ENCODE peak calls at places on chromosome 2, in seven cellular contexts. F is K562, Q is HepG2, P is GM12892, U is SK-N-SH, I is GM12878, Z is H1. Y is an unnamed sample.

GRCh38 chr2:109020217-109020637 is 31.2 kb upstream of the EDAR start:
- DNase-seq in F (no peak), Q (peak; percentile 84), P (no peak), U (peak; percentile 29), I (no peak), Z (no peak), Y (no peak)

GRCh38 chr2:207182916-207183315 is 17.2 kb upstream of the KLF7 start:
- DNase-seq in F (no peak), Q (no peak), P (no peak), U (no peak), I (no peak), Z (no peak), Y (no peak)

GRCh38 chr2:44163782-44164181 is 4.9 kb upstream of the PPM1B start:
- DNase-seq in F (no peak), Q (no peak), P (no peak), U (no peak), I (no peak), Z (no peak), Y (no peak)

GRCh38 chr2:240186191-240186725 is 45.8 kb upstream of the OTOS start:
- DNase-seq in F (no peak), Q (no peak), P (no peak), U (no peak), I (no peak), Z (no peak), Y (no peak)

GRCh38 chr2:61277756-61278155 is 115.8 kb downstream of the C2orf74 start:
- DNase-seq in F (no peak), Q (no peak), P (no peak), U (no peak), I (no peak), Z (no peak), Y (no peak)

GRCh38 chr2:195671563-195671962 is 14.5 kb downstream of the SLC39A10 start:
- DNase-seq in F (no peak), Q (no peak), P (no peak), U (no peak), I (no peak), Z (no peak), Y (no peak)

GRCh38 chr2:205822578-205822977 is 140.3 kb downstream of the NRP2 start:
- DNase-seq in F (no peak), Q (no peak), P (no peak), U (no peak), I (no peak), Z (no peak), Y (no peak)

GRCh38 chr2:59149271-59149670 is 908.1 kb upstream of the FANCL start:
- DNase-seq in F (no peak), Q (no peak), P (no peak), U (no peak), I (no peak), Z (no peak), Y (no peak)

GRCh38 chr2:75021672-75022071 is 63.2 kb downstream of the POLE4 start:
- DNase-seq in F (no peak), Q (peak; percentile 91), P (no peak), U (no peak), I (no peak), Z (no peak), Y (no peak)

GRCh38 chr2:7844414-7844961 is 837.4 kb upstream of the ID2 start:
- DNase-seq in F (no peak), Q (no peak), P (no peak), U (no peak), I (no peak), Z (no peak), Y (no peak)
- TF ChIP-seq TAF1 in F (no peak), Q (no peak), P (no peak), U (no peak), I (no peak), Z (no peak), Y (no peak)

GRCh38 chr2:152582081-152582480 is 135.2 kb downstream of the PRPF40A start:
- DNase-seq in F (no peak), Q (no peak), P (no peak), U (no peak), I (no peak), Z (no peak), Y (no peak)

GRCh38 chr2:152583512-152584188 is 133.6 kb downstream of the PRPF40A start:
- DNase-seq in F (peak; percentile 80), Q (no peak), P (no peak), U (no peak), I (no peak), Z (no peak), Y (no peak)

GRCh38 chr2:152581360-152581759 is 135.9 kb downstream of the PRPF40A start:
- DNase-seq in F (no peak), Q (no peak), P (no peak), U (no peak), I (no peak), Z (no peak), Y (no peak)

GRCh38 chr2:152585830-152586484 is 131.3 kb downstream of the PRPF40A start:
- DNase-seq in F (peak; percentile 34), Q (peak; percentile 18), P (no peak), U (peak; percentile 42), I (no peak), Z (no peak), Y (no peak)

GRCh38 chr2:152584301-152584700 is 133.0 kb downstream of the PRPF40A start:
- DNase-seq in F (no peak), Q (no peak), P (no peak), U (no peak), I (no peak), Z (no peak), Y (no peak)
- TF ChIP-seq TAF1 in F (no peak), Q (no peak), P (no peak), U (no peak), I (no peak), Z (no peak), Y (no peak)

GRCh38 chr2:138071720-138072719 is 107.7 kb downstream of the HNMT start:
- DNase-seq in F (no peak), Q (peak; percentile 39), P (no peak), U (no peak), I (no peak), Z (no peak), Y (no peak)
- TF ChIP-seq TAF1 in F (no peak), Q (no peak), P (no peak), U (no peak), I (no peak), Z (no peak), Y (no peak)

GRCh38 chr2:122451040-122451439 is 695.6 kb downstream of the TSN start:
- DNase-seq in F (peak; percentile 14), Q (peak; percentile 47), P (no peak), U (peak; percentile 6), I (no peak), Z (no peak), Y (no peak)
- TF ChIP-seq TAF1 in F (no peak), Q (no peak), P (no peak), U (no peak), I (no peak), Z (no peak), Y (no peak)

GRCh38 chr2:172285010-172285621 is 142.3 kb upstream of the ITGA6 start:
- DNase-seq in F (no peak), Q (no peak), P (no peak), U (no peak), I (no peak), Z (no peak), Y (no peak)
- TF ChIP-seq TAF1 in F (no peak), Q (no peak), P (no peak), U (no peak), I (no peak), Z (no peak), Y (no peak)

DNA sequence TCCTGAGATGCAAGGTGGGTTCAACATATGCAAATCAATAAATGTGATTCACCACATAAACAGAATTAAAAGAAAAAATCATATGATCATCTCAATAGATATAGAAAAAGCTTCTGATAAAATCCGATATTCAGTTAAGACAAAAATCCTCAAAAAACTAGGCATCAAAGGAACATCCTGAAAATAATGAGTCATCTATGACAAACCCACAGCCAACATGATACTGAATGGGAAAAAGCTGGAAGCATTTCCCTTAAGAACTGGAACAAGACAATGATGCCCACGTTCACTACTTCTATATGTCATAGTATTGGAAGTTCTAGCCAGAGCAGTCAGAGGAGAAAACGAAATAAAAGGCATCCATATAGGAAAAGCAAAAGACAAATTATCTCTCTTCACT is 80.4 kb downstream of the MYO3B start:
- DNase-seq in F (no peak), Q (no peak), P (no peak), U (no peak), I (no peak), Z (no peak), Y (no peak)
- TF ChIP-seq TAF1 in F (no peak), Q (no peak), P (no peak), U (no peak), I (no peak), Z (no peak), Y (no peak)

GRCh38 chr2:134120718-134121630 is 132.9 kb upstream of the MGAT5 start:
- DNase-seq in F (peak; percentile 55), Q (no peak), P (peak; percentile 79), U (peak; percentile 87), I (no peak), Z (no peak), Y (peak; percentile 71)

GRCh38 chr2:134122610-134123009 is 131.3 kb upstream of the MGAT5 start:
- DNase-seq in F (no peak), Q (peak; percentile 56), P (no peak), U (no peak), I (no peak), Z (no peak), Y (no peak)

GRCh38 chr2:134120160-134120717 is 133.6 kb upstream of the MGAT5 start:
- DNase-seq in F (no peak), Q (no peak), P (no peak), U (peak; percentile 75), I (no peak), Z (no peak), Y (no peak)

GRCh38 chr2:134127496-134127895 is 126.4 kb upstream of the MGAT5 start:
- DNase-seq in F (no peak), Q (no peak), P (no peak), U (no peak), I (no peak), Z (no peak), Y (peak; percentile 37)

DNA sequence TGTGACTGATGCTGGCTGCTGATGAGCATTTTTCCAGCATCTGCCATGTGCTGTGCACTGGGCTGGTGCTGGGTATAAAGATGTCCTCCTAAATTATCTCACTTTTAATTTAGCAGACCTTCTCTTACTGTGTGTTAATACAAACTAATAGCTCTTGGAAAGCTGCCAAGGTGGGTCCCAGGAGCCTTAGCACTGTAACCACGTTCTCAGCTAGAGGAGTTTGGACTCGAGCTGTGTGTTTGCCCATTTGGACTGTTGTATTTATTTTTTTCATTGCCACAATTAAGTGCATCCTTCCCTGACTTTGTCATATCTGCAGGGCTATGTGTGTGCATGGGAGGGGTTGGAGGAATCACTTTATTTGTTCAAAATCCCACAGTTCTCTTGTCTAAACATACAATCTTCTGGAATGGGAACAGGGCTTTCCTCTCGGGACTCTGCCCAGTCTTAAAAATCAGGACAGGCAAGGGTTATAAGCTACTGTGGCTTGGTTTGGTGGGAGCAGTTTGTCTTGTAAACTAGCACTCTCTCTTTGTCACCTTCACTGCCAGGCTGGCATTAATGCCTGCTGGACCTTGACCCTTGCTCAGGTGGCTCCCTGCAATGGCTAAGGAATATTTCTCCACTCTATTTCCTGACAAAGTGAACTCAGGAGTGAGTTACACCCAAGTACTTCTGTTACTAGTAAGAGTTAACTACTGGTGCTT is 129.7 kb upstream of the MGAT5 start:
- DNase-seq in F (peak; percentile 28), Q (peak; percentile 70), P (no peak), U (peak; percentile 56), I (no peak), Z (no peak), Y (no peak)
- TF ChIP-seq TAF1 in F (no peak), Q (no peak), P (no peak), U (no peak), I (no peak), Z (no peak), Y (no peak)

Y was measured in GM12891.